ENCODE peak calls at places on chromosomes 13 and 19, in six cellular contexts. I, A, D, X, W and H are unnamed samples.

GRCh38 chr13:76239031-76239680 is 603.0 kb downstream of the LMO7 start:
- DNase-seq in I (no peak), A (no peak), D (no peak), X (no peak), W (no peak), H (no peak)

GRCh38 chr13:25901460-25902376 is 150.1 kb downstream of the SHISA2 start:
- DNase-seq in I (no peak), A (no peak), D (no peak), X (peak), W (no peak), H (no peak)

GRCh38 chr13:108069521-108070210 is 145.7 kb downstream of the LIG4 start:
- DNase-seq in I (no peak), A (no peak), D (no peak), X (no peak), W (no peak), H (no peak)

GRCh38 chr13:26112843-26113242 is 61.0 kb upstream of the SHISA2 start:
- DNase-seq in I (no peak), A (no peak), D (no peak), X (no peak), W (no peak), H (no peak)

GRCh38 chr13:30114586-30115256 is 192.6 kb downstream of the KATNAL1 start:
- DNase-seq in I (peak), A (peak), D (peak), X (peak), W (peak), H (peak)

GRCh38 chr19:29492761-29493160 is 33.0 kb upstream of the VSTM2B start:
- DNase-seq in I (no peak), A (no peak), D (no peak), X (peak), W (no peak), H (no peak)

GRCh38 chr13:96388598-96388997 is 298.7 kb downstream of the HS6ST3 start:
- DNase-seq in I (no peak), A (no peak), D (no peak), X (no peak), W (no peak), H (no peak)

GRCh38 chr19:30605333-30605732 is 233.1 kb downstream of the ZNF536 start:
- DNase-seq in I (no peak), A (no peak), D (no peak), X (no peak), W (no peak), H (no peak)

GRCh38 chr19:38532939-38533338 is 84.8 kb downstream of the MAP4K1 start:
- DNase-seq in I (no peak), A (no peak), D (no peak), X (no peak), W (no peak), H (no peak)

GRCh38 chr19:47723573-47723923 is 10.3 kb downstream of the EHD2 start:
- DNase-seq in I (no peak), A (peak), D (no peak), X (peak), W (no peak), H (peak)

GRCh38 chr13:60811581-60811980 is 414.6 kb downstream of the TDRD3 start:
- DNase-seq in I (no peak), A (no peak), D (no peak), X (no peak), W (no peak), H (no peak)

GRCh38 chr19:9130965-9131364 is 4.2 kb upstream of the OR7G3 start:
- DNase-seq in I (no peak), A (peak), D (no peak), X (no peak), W (no peak), H (no peak)

GRCh38 chr19:20422616-20423205 is 142.9 kb downstream of the ZNF737 start:
- DNase-seq in I (no peak), A (peak), D (no peak), X (peak), W (no peak), H (no peak)

GRCh38 chr13:76944457-76944856 is 3.9 kb upstream of the ACOD1 start:
- DNase-seq in I (no peak), A (peak), D (no peak), X (peak), W (no peak), H (no peak)

GRCh38 chr19:36113895-36114762 is 546 bp downstream of the POLR2I start:
- DNase-seq in I (no peak), A (peak), D (no peak), X (peak), W (no peak), H (no peak)

GRCh38 chr13:98035373-98035772 is 81.9 kb downstream of the IPO5 start:
- DNase-seq in I (no peak), A (no peak), D (no peak), X (no peak), W (no peak), H (no peak)

GRCh38 chr13:107459430-107459829 is 755.9 kb downstream of the LIG4 start:
- DNase-seq in I (peak), A (peak), D (no peak), X (no peak), W (no peak), H (no peak)

GRCh38 chr19:4140237-4140711 is 13.2 kb upstream of the CREB3L3 start:
- DNase-seq in I (no peak), A (peak), D (no peak), X (peak), W (no peak), H (peak)

GRCh38 chr19:44587863-44588752 is 25.3 kb upstream of the IGSF23 start:
- DNase-seq in I (peak), A (peak), D (no peak), X (peak), W (no peak), H (peak)

GRCh38 chr13:85601526-85601925 is 197.7 kb downstream of the SLITRK6 start:
- DNase-seq in I (no peak), A (no peak), D (no peak), X (no peak), W (no peak), H (no peak)

GRCh38 chr13:110337287-110337686 is 30.2 kb downstream of the COL4A2 start:
- DNase-seq in I (no peak), A (no peak), D (no peak), X (no peak), W (no peak), H (no peak)

GRCh38 chr19:1177322-1178114 is 3.5 kb upstream of the SBNO2 start:
- DNase-seq in I (peak), A (peak), D (peak), X (peak), W (no peak), H (no peak)

GRCh38 chr19:33752018-33752790 is 44.5 kb upstream of the KCTD15 start:
- DNase-seq in I (no peak), A (no peak), D (peak), X (no peak), W (no peak), H (no peak)
- TF ChIP-seq CTCF in I (no peak), A (no peak), D (no peak), X (no peak), W (no peak), H (no peak)

GRCh38 chr19:50026550-50026906 is 723 bp downstream of the ZNF473 start:
- DNase-seq in I (no peak), A (no peak), D (no peak), X (no peak), W (no peak), H (no peak)
- H3K4me3 ChIP-seq in I (peak), A (peak), D (peak), X (peak), W (peak), H (peak)

DNA sequence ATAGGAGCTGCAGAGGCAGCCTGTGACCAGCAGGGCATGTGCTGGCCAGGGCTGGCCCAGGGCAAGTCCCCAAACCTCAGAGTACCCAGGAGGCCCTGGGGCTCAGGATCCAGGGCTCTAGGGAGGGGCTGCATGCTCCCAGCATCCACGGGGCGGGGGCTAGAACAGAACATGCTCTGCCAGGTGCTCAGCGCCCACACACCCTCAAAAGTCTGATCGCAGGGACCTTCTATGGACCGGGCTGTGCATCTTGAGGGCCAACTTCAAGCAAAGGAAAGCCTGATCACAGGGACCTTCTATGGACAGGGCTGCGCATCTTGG is 33.5 kb downstream of the ELL start:
- DNase-seq in I (no peak), A (no peak), D (no peak), X (no peak), W (no peak), H (no peak)
- TF ChIP-seq CTCF in I (peak), A (peak), D (no peak), X (peak), W (no peak), H (no peak)

GRCh38 chr19:41392775-41393174 is 4.4 kb downstream of the EXOSC5 start:
- DNase-seq in I (no peak), A (no peak), D (peak), X (no peak), W (no peak), H (no peak)

GRCh38 chr19:41397086-41398041 is at the start of the genes BCKDHA and EXOSC5:
- DNase-seq in I (peak), A (peak), D (peak), X (peak), W (peak), H (peak)

GRCh38 chr19:41398603-41399002 is 985 bp downstream of the BCKDHA start:
- DNase-seq in I (no peak), A (no peak), D (no peak), X (no peak), W (no peak), H (no peak)

GRCh38 chr19:41398042-41398403 is 405 bp downstream of the BCKDHA start:
- DNase-seq in I (no peak), A (no peak), D (no peak), X (no peak), W (no peak), H (no peak)

GRCh38 chr19:41395355-41395754 is 1.8 kb downstream of the EXOSC5 start:
- DNase-seq in I (no peak), A (no peak), D (no peak), X (no peak), W (no peak), H (no peak)
- H3K4me3 ChIP-seq in I (no peak), A (no peak), D (no peak), X (no peak), W (no peak), H (no peak)

DNA sequence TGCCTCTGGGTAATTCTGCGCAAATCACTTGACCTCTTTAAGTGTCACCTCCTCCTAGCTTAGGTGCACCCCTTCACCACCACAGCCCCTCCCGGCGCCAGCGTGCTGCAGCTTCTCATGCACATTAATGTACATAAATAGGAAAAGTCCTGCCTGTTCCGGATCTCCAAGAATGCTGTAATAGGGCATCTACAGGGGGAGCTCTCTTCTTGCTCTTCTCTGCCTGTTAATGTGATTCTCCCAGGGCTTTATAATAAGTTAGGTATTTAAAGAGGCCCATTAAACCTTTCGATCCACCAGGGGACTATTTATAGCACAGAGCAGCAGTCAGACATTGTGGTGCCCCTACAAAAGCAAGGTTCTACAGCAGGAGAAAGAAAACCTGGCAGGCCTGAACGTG is 35.3 kb downstream of the SOX1 start:
- DNase-seq in I (no peak), A (no peak), D (no peak), X (no peak), W (no peak), H (no peak)
- TF ChIP-seq CTCF in I (no peak), A (no peak), D (peak), X (no peak), W (no peak), H (no peak)